ENCODE peak calls at places on chromosomes 3 and 15, in seven cellular contexts. I is heart left ventricle, A is Peyer's patch, X is transverse colon, L is gastrocnemius medialis, F is sigmoid colon, Y is body of pancreas. O is an unnamed sample.
A peak's percentile ranks its signal among the peaks of the same experiment; 100 is the strongest.

GRCh38 chr15:64623347-64624024 is 151.9 kb downstream of the RBPMS2 start:
- DNase-seq in F (no peak), X (no peak), L (no peak), A (peak; percentile 53), Y (no peak), I (no peak), O (no peak)

GRCh38 chr15:80325206-80325605 is 73.2 kb upstream of the CTXND1 start:
- DNase-seq in F (no peak), Y (no peak), I (no peak), X (no peak), A (no peak), L (no peak), O (no peak)

GRCh38 chr15:65054333-65055200 is 9.4 kb downstream of the SLC51B start:
- DNase-seq in I (peak; percentile 75), A (peak; percentile 84), Y (peak; percentile 78), F (peak; percentile 91), X (peak; percentile 79), L (peak; percentile 67), O (peak; percentile 81)

GRCh38 chr3:47003461-47004368 is 24.2 kb downstream of the NBEAL2 start:
- DNase-seq in Y (peak; percentile 9), A (no peak), X (no peak), L (peak; percentile 8), F (peak; percentile 61), I (no peak), O (peak; percentile 14)

GRCh38 chr15:91108421-91108820 is 8.4 kb downstream of the SV2B start:
- DNase-seq in X (no peak), F (no peak), A (no peak), Y (no peak), L (no peak), I (no peak), O (no peak)

GRCh38 chr15:60074181-60074885 is 70.2 kb downstream of the FOXB1 start:
- DNase-seq in A (no peak), I (no peak), X (peak; percentile 11), Y (peak; percentile 20), L (no peak), F (no peak), O (no peak)

GRCh38 chr3:14803101-14803980 is 15.4 kb upstream of the FGD5 start:
- DNase-seq in L (no peak), X (peak; percentile 72), I (peak; percentile 59), A (peak; percentile 87), F (peak; percentile 68), Y (no peak), O (peak; percentile 41)

GRCh38 chr3:46699846-46700523 is 1.2 kb upstream of the TMIE start:
- DNase-seq in L (peak; percentile 62), A (peak; percentile 57), X (peak; percentile 37), I (peak; percentile 71), F (peak; percentile 82), Y (no peak), O (peak; percentile 49)

GRCh38 chr3:192794216-192794615 is 66.9 kb upstream of the FGF12 start:
- DNase-seq in I (no peak), F (no peak), X (no peak), Y (no peak), L (no peak), A (no peak), O (no peak)

GRCh38 chr3:30606301-30607031 is at the start of gene TGFBR2:
- DNase-seq in F (peak; percentile 99), A (peak; percentile 98), X (peak; percentile 95), L (peak; percentile 90), Y (peak; percentile 96), I (peak; percentile 98), O (peak; percentile 95)

GRCh38 chr3:30605005-30605404 is 1.4 kb upstream of the TGFBR2 start:
- DNase-seq in X (no peak), F (no peak), I (no peak), L (no peak), Y (no peak), A (no peak), O (no peak)

GRCh38 chr3:30605706-30606300 is 598 bp upstream of the TGFBR2 start:
- DNase-seq in X (no peak), A (no peak), I (no peak), Y (peak; percentile 28), F (no peak), L (no peak), O (no peak)

GRCh38 chr3:30604566-30604965 is 1.8 kb upstream of the TGFBR2 start:
- DNase-seq in Y (no peak), F (no peak), I (no peak), L (no peak), X (no peak), A (no peak), O (no peak)

GRCh38 chr3:30607032-30607833 is 832 bp downstream of the TGFBR2 start:
- DNase-seq in Y (peak; percentile 68), L (peak; percentile 46), X (peak; percentile 81), F (peak; percentile 86), A (peak; percentile 94), I (peak; percentile 85), O (peak; percentile 71)
- TF ChIP-seq POLR2A in Y (peak; percentile 46), L (no peak), X (peak; percentile 74), F (peak; percentile 25), A (peak; percentile 52), I (no peak), O (peak; percentile 28)

DNA sequence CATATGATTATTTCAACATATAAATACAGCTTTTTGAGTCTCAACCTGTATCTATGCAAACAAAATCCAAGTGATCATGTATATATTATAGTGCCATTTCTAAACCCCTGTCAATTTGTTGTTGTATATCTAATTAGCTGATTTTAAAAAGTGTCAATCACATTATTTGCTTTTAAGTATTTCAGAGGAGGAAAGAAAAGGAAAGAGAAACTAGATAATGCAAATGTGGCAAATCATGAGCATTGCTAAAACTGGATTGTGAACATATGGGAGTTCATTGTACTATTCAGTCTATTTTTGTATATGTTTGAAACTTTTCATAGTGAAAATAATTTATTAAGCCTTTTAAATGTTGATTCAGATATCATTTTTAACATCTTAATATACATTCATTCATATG is 190.7 kb downstream of the ZIC4 start:
- DNase-seq in A (no peak), I (no peak), X (no peak), Y (no peak), L (no peak), F (no peak), O (no peak)
- H3K27me3 ChIP-seq in A (no peaks in the 10 kb centered on the region), I (no peaks in the 10 kb centered on the region), X (no peaks in the 10 kb centered on the region), Y (no peaks in the 10 kb centered on the region), L (no peaks in the 10 kb centered on the region), F (no peaks in the 10 kb centered on the region), O (no peaks in the 10 kb centered on the region)

GRCh38 chr15:101063212-101063611 is 144.1 kb downstream of the LRRK1 start:
- DNase-seq in F (peak; percentile 13), Y (no peak), I (peak; percentile 9), L (no peak), X (peak; percentile 3), A (no peak), O (no peak)

GRCh38 chr15:101060576-101061551 is 141.7 kb downstream of the LRRK1 start:
- DNase-seq in A (peak; percentile 39), Y (no peak), L (no peak), F (peak; percentile 34), X (peak; percentile 4), I (no peak), O (no peak)

GRCh38 chr15:101063891-101064794 is 145.0 kb downstream of the LRRK1 start:
- DNase-seq in F (peak; percentile 61), A (peak; percentile 43), X (peak; percentile 7), Y (peak; percentile 43), I (peak; percentile 41), L (no peak), O (no peak)

GRCh38 chr15:101062471-101063171 is 143.5 kb downstream of the LRRK1 start:
- DNase-seq in Y (no peak), L (no peak), I (peak; percentile 7), X (peak; percentile 18), F (peak; percentile 42), A (peak; percentile 74), O (no peak)

DNA sequence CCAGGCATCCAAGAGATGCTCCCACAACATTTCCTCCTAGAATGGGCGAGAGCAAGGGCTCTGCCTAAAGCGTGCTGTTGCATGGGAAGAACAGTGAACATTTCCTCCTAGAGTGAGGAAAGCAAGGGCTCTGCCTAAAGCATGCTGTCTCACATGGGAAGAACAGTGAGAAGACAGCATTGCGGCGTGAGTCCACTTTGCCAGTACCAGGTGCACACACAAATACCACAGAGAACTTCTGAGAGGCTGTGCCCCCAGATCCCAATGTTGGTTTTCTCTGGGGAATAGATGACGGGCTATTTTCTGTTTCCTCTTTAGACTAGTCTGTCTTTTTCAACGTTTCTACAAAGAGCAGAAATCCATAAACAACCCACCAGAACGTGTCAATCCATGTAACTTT is 142.9 kb downstream of the LRRK1 start:
- DNase-seq in X (no peak), Y (no peak), L (no peak), I (no peak), F (peak; percentile 26), A (peak; percentile 46), O (no peak)
- H3K4me1 ChIP-seq in X (no peaks in the 10 kb centered on the region), Y (peaks cover 13% of the 10 kb centered on the region), L (no peaks in the 10 kb centered on the region), I (peaks cover 10% of the 10 kb centered on the region), F (peaks cover 15% of the 10 kb centered on the region), A (no peaks in the 10 kb centered on the region), O (no peaks in the 10 kb centered on the region)

GRCh38 chr15:58329781-58330467 is 101.9 kb upstream of the LIPC start:
- DNase-seq in F (no peak), Y (peak; percentile 72), I (no peak), L (peak; percentile 83), A (no peak), X (peak; percentile 17), O (no peak)
- TF ChIP-seq POLR2A in F (no peak), Y (no peak), I (no peak), L (peak; percentile 15), A (no peak), X (no peak), O (no peak)

GRCh38 chr15:96414875-96415274 is 84.4 kb downstream of the NR2F2 start:
- DNase-seq in L (no peak), X (no peak), Y (no peak), F (no peak), A (no peak), I (no peak), O (no peak)

GRCh38 chr15:96412919-96413231 is 82.4 kb downstream of the NR2F2 start:
- DNase-seq in I (no peak), X (no peak), F (no peak), Y (no peak), L (no peak), A (no peak), O (no peak)

GRCh38 chr15:96410175-96411055 is 79.9 kb downstream of the NR2F2 start:
- DNase-seq in Y (no peak), F (no peak), A (no peak), X (no peak), L (no peak), I (no peak), O (no peak)

GRCh38 chr15:96411056-96412031 is 80.8 kb downstream of the NR2F2 start:
- DNase-seq in L (no peak), A (no peak), I (no peak), F (no peak), X (no peak), Y (no peak), O (no peak)

GRCh38 chr15:96412045-96412918 is 81.8 kb downstream of the NR2F2 start:
- DNase-seq in Y (no peak), I (no peak), F (no peak), L (no peak), X (no peak), A (no peak), O (no peak)
- H3K27me3 ChIP-seq in Y (peaks cover 45% of the 10 kb centered on the region), I (peaks cover 95% of the 10 kb centered on the region), F (peaks cover 65% of the 10 kb centered on the region), L (peaks cover 93% of the 10 kb centered on the region), X (peaks cover 100% of the 10 kb centered on the region), A (no peaks in the 10 kb centered on the region), O (peaks cover 64% of the 10 kb centered on the region)

O was measured in uterus.